ENCODE peak calls at places on chromosomes 3 and 15, in nine cellular contexts. G, L, Z, X, B, Q, V, T and S are unnamed samples.

GRCh38 chr3:185813691-185814215 is 11.1 kb downstream of the IGF2BP2 start:
- DNase-seq in Z (no peak), Q (no peak), B (no peak), X (no peak), G (no peak), L (no peak), V (no peak), T (no peak), S (no peak)

GRCh38 chr3:127135241-127136023 is 57.5 kb upstream of the PRR23E start:
- DNase-seq in T (peak), Q (no peak), G (no peak), V (peak), X (no peak), Z (no peak), B (no peak), L (no peak), S (no peak)

GRCh38 chr3:11060500-11061251 is 68.1 kb downstream of the SLC6A1 start:
- DNase-seq in B (peak), Q (no peak), X (peak), T (peak), G (peak), L (no peak), V (no peak), Z (peak), S (peak)

GRCh38 chr15:50231761-50232160 is 33.8 kb downstream of the HDC start:
- DNase-seq in B (no peak), Z (no peak), X (no peak), Q (no peak), V (no peak), G (no peak), T (no peak), L (no peak), S (peak)

GRCh38 chr3:120423432-120423831 is 27.4 kb downstream of the FSTL1 start:
- DNase-seq in Q (no peak), X (no peak), L (no peak), G (no peak), B (no peak), T (no peak), Z (no peak), V (peak), S (no peak)

GRCh38 chr3:11558461-11558903 is 85.2 kb downstream of the VGLL4 start:
- DNase-seq in T (peak), X (no peak), L (no peak), V (no peak), G (no peak), Q (no peak), Z (no peak), B (no peak), S (no peak)

GRCh38 chr3:11548721-11549131 is 95.0 kb downstream of the VGLL4 start:
- DNase-seq in Q (no peak), V (no peak), X (no peak), Z (no peak), T (peak), L (no peak), G (no peak), B (no peak), S (peak)

GRCh38 chr3:190594171-190594570 is 80.3 kb downstream of the IL1RAP start:
- DNase-seq in V (no peak), Z (no peak), X (no peak), G (peak), L (no peak), Q (no peak), T (no peak), B (no peak), S (no peak)

GRCh38 chr3:128620268-128620691 is 30.3 kb downstream of the RPN1 start:
- DNase-seq in Q (no peak), L (no peak), X (no peak), B (no peak), G (no peak), Z (no peak), V (no peak), T (no peak), S (no peak)

GRCh38 chr3:149371001-149371722 is 6.3 kb downstream of the TM4SF1 start:
- DNase-seq in T (no peak), X (peak), V (no peak), G (peak), Q (no peak), L (no peak), Z (no peak), B (no peak), S (no peak)

GRCh38 chr15:79403501-79403900 is 28.6 kb upstream of the MINAR1 start:
- DNase-seq in X (no peak), T (no peak), V (no peak), Q (no peak), B (no peak), Z (no peak), G (peak), L (no peak), S (no peak)

GRCh38 chr3:99842826-99843589 is 25.3 kb downstream of the CMSS1 start:
- DNase-seq in X (peak), G (no peak), B (no peak), V (no peak), Z (no peak), T (no peak), Q (peak), L (no peak), S (peak)

GRCh38 chr15:52262364-52262763 is 33.2 kb downstream of the MYO5C start:
- DNase-seq in L (no peak), T (no peak), Q (no peak), X (no peak), Z (no peak), B (no peak), V (no peak), G (no peak), S (no peak)

GRCh38 chr15:22873204-22873701 is 34.8 kb downstream of the NIPA2 start:
- DNase-seq in B (no peak), X (no peak), G (peak), L (no peak), V (no peak), Z (no peak), Q (no peak), T (no peak), S (no peak)

GRCh38 chr3:72977463-72977862 is 19.1 kb upstream of the PPP4R2 start:
- DNase-seq in T (no peak), Q (no peak), Z (no peak), V (no peak), G (no peak), L (no peak), B (no peak), X (no peak), S (no peak)

GRCh38 chr3:129687586-129688125 is 81.2 kb upstream of the PLXND1 start:
- DNase-seq in L (no peak), T (no peak), X (no peak), G (no peak), B (no peak), Z (no peak), Q (no peak), V (no peak), S (no peak)

GRCh38 chr15:23687143-23687470 is at the start of gene NDN:
- DNase-seq in T (peak), V (no peak), L (no peak), B (peak), X (no peak), Z (no peak), G (no peak), Q (no peak), S (no peak)

GRCh38 chr3:64290864-64291263 is 65.6 kb upstream of the PRICKLE2 start:
- DNase-seq in Q (no peak), G (peak), V (no peak), T (no peak), Z (no peak), X (peak), L (no peak), B (no peak), S (no peak)

GRCh38 chr15:40461958-40462357 is 8.8 kb upstream of the CHST14 start:
- DNase-seq in Z (no peak), V (no peak), B (no peak), L (no peak), Q (no peak), G (no peak), X (no peak), T (no peak), S (no peak)

GRCh38 chr15:40458495-40459371 is 12.1 kb upstream of the CHST14 start:
- DNase-seq in B (no peak), G (no peak), Z (no peak), Q (no peak), X (no peak), T (no peak), L (no peak), V (no peak), S (no peak)

GRCh38 chr15:40463279-40463678 is 7.5 kb upstream of the CHST14 start:
- DNase-seq in L (no peak), T (no peak), B (no peak), V (no peak), G (no peak), Q (no peak), Z (no peak), X (no peak), S (no peak)

GRCh38 chr15:40459391-40460015 is 11.3 kb upstream of the CHST14 start:
- DNase-seq in Q (no peak), L (no peak), V (no peak), G (no peak), T (no peak), B (no peak), X (no peak), Z (no peak), S (no peak)

GRCh38 chr15:40460404-40460803 is 10.4 kb upstream of the CHST14 start:
- DNase-seq in V (no peak), X (no peak), L (no peak), G (no peak), Z (no peak), Q (no peak), T (no peak), B (no peak), S (no peak)
- H3K27ac ChIP-seq in V (no peak), X (no peak), L (no peak), G (no peak), Z (no peak), Q (no peak), T (no peak), B (no peak), S (no peak)

DNA sequence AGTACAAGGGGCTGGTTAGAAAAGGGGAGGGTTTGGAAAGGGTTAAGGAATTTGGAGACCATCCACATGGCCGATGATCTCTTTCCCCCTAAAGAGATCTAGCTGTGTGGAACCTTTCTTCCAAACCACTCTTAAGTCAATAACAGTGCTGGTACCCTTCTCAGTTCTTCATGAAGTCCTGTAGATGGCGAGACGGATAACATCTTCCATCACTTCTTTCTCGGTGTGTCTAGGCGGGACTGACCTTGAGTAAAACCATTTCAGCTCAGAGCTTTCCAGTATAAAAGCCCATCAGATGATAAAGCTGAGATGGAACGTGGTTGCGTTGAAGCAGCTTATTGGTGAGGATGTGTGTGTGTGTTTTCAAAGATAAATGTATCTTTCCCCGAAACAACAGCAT is 151.5 kb upstream of the BHLHE40 start:
- DNase-seq in V (no peak), Z (no peak), G (no peak), L (no peak), Q (no peak), T (no peak), B (no peak), X (peak), S (no peak)
- H3K27ac ChIP-seq in V (peak), Z (no peak), G (no peak), L (no peak), Q (no peak), T (peak), B (peak), X (peak), S (no peak)

DNA sequence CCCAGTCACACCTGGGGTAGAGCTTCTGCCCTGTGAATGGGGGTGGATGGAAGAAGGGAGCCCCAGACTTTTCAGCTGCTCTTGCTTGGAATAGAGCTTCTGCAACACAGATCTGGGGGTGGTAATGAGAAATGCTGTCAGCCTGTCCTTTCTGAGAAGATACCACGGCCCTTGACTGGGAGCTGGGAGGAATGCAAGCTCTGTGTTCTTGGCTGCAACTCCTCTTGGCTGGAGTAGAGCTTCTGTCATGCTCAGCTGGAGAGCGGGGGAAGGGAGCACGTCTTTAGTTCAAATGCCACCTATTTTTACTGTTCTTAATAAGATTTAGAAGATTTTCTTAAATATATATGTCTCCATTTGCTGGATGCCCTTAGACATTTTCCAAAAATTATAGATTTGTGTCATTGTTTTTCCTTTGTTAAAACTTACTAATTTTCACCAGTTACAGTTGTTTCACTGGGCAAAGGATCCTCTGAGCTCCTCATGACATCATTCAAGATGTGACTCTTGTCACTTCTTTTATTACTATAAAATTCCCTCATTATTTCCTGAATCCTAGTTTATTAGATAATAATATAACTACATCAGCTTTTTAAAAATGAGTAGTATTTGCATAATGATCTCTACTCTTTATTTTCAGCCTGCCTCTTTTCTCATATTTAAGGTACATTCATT is 179.9 kb upstream of the TGFBR2 start:
- DNase-seq in B (peak), Q (no peak), T (peak), X (no peak), V (peak), Z (no peak), G (no peak), L (no peak), S (no peak)
- H3K27ac ChIP-seq in B (no peak), Q (no peak), T (peak), X (peak), V (peak), Z (no peak), G (no peak), L (no peak), S (no peak)

GRCh38 chr3:66053009-66053782 is 14.5 kb upstream of the MAGI1 start:
- DNase-seq in L (no peak), V (no peak), G (no peak), X (no peak), B (no peak), T (peak), Z (no peak), Q (no peak), S (no peak)
- H3K27ac ChIP-seq in L (no peak), V (peak), G (no peak), X (no peak), B (no peak), T (peak), Z (no peak), Q (peak), S (no peak)

GRCh38 chr15:80926126-80926525 is 63.5 kb downstream of the MESD start:
- DNase-seq in B (no peak), L (no peak), Z (no peak), V (no peak), G (no peak), X (no peak), Q (no peak), T (no peak), S (no peak)

GRCh38 chr15:80921736-80922135 is 67.9 kb downstream of the MESD start:
- DNase-seq in T (no peak), L (no peak), V (no peak), X (no peak), B (no peak), G (no peak), Z (no peak), Q (no peak), S (no peak)

GRCh38 chr15:80923668-80924067 is 66.0 kb downstream of the MESD start:
- DNase-seq in T (no peak), L (no peak), Z (no peak), X (no peak), B (no peak), V (no peak), Q (no peak), G (no peak), S (peak)

GRCh38 chr15:80925597-80926059 is 64.0 kb downstream of the MESD start:
- DNase-seq in G (no peak), B (no peak), V (no peak), Q (no peak), L (no peak), X (no peak), T (no peak), Z (no peak), S (no peak)

DNA sequence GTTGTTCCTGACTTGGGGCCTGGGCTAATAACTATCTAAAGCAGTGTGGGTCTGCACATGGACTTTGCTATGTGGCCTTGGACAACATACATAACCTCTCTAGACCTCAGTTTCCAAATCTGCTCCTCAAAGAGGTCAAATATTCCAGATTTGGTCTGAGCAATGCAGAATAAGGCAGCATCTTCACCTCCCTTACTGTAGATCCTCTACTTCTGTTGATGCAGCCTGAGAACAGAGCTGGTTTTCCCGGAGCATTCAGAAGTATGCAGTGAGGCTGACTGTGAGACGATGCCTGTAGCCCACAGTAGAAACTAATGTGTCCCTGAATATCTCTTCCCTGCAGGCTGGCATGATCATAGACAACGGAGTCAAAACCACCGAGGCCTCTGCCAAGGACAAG is 65.3 kb downstream of the MESD start:
- DNase-seq in T (no peak), L (no peak), Z (no peak), G (no peak), Q (no peak), X (no peak), B (no peak), V (no peak), S (no peak)
- H3K27ac ChIP-seq in T (no peak), L (no peak), Z (no peak), G (no peak), Q (no peak), X (no peak), B (no peak), V (no peak), S (no peak)

GRCh38 chr3:171461087-171461917 is 1.1 kb upstream of the TNIK start:
- DNase-seq in G (peak), X (peak), Q (no peak), Z (no peak), T (no peak), V (no peak), B (peak), L (peak), S (no peak)
- H3K27ac ChIP-seq in G (no peak), X (peak), Q (no peak), Z (peak), T (peak), V (peak), B (peak), L (peak), S (no peak)

GRCh38 chr3:23904545-23904944 is 12.2 kb downstream of the NKIRAS1 start:
- DNase-seq in L (no peak), Z (no peak), Q (no peak), X (no peak), B (no peak), T (no peak), G (no peak), V (no peak), S (no peak)
- H3K27ac ChIP-seq in L (no peak), Z (no peak), Q (no peak), X (no peak), B (no peak), T (no peak), G (no peak), V (no peak), S (no peak)